ENCODE peak calls at places on chromosomes 12 and 14, in nine cellular contexts. V, Y, T, C, Q, J, I, W and A are unnamed samples.

GRCh38 chr12:4217091-4217490 is 56.5 kb upstream of the CCND2 start:
- DNase-seq in J (no peak), Y (no peak), I (no peak), W (no peak), T (no peak), Q (no peak), V (no peak), C (no peak), A (no peak)

GRCh38 chr14:77026930-77027537 is 1.5 kb downstream of the IRF2BPL start:
- DNase-seq in T (no peak), W (no peak), C (no peak), J (no peak), V (peak; percentile 53), I (peak; percentile 82), Q (peak; percentile 85), Y (peak; percentile 39), A (peak; percentile 46)

GRCh38 chr12:99444859-99445316 is 202.7 kb upstream of the GARIN6 start:
- DNase-seq in Y (no peak), C (no peak), T (no peak), I (no peak), W (no peak), J (peak; percentile 25), Q (no peak), V (no peak), A (no peak)

GRCh38 chr12:120639771-120640721 is at the start of gene CABP1:
- DNase-seq in V (peak; percentile 64), Y (no peak), C (peak; percentile 75), I (peak; percentile 78), T (peak; percentile 52), J (no peak), Q (peak; percentile 88), W (peak; percentile 59), A (peak; percentile 58)

GRCh38 chr12:42798811-42799438 is 209.4 kb upstream of the PRICKLE1 start:
- DNase-seq in T (no peak), Q (no peak), Y (no peak), C (no peak), W (no peak), I (no peak), V (no peak), J (no peak), A (no peak)

GRCh38 chr12:122297494-122297893 is 31.2 kb upstream of the VPS33A start:
- DNase-seq in C (no peak), Q (no peak), J (no peak), W (no peak), T (no peak), Y (no peak), I (no peak), V (no peak), A (no peak)

GRCh38 chr12:57896437-57897201 is 44.7 kb upstream of the ATP23 start:
- DNase-seq in T (peak; percentile 83), V (peak; percentile 81), Q (peak; percentile 70), W (peak; percentile 72), J (no peak), Y (peak; percentile 85), I (peak; percentile 70), C (peak; percentile 48), A (no peak)

GRCh38 chr14:70714055-70714550 is 72.4 kb downstream of the TTC9 start:
- DNase-seq in C (peak; percentile 47), T (peak; percentile 78), I (peak; percentile 75), J (no peak), V (peak; percentile 38), Y (no peak), Q (peak; percentile 66), W (peak; percentile 57), A (no peak)

GRCh38 chr14:68020493-68020892 is 200.9 kb downstream of the RAD51B start:
- DNase-seq in Q (no peak), V (no peak), I (no peak), W (no peak), Y (no peak), T (no peak), J (no peak), C (no peak), A (no peak)

GRCh38 chr14:41699506-41699905 is 92.8 kb downstream of the LRFN5 start:
- DNase-seq in I (no peak), C (no peak), V (no peak), W (no peak), Q (no peak), T (no peak), Y (no peak), J (no peak), A (no peak)

GRCh38 chr14:95313707-95314106 is 6.0 kb downstream of the CLMN start:
- DNase-seq in W (no peak), Q (no peak), Y (peak; percentile 84), T (peak; percentile 76), V (no peak), J (peak; percentile 50), I (no peak), C (no peak), A (no peak)

GRCh38 chr14:75281691-75282000 is 3.0 kb downstream of the FOS start:
- DNase-seq in Y (no peak), C (no peak), V (no peak), Q (no peak), J (no peak), I (no peak), T (no peak), W (no peak), A (no peak)

GRCh38 chr12:613996-614726 is 49.1 kb downstream of the NINJ2 start:
- DNase-seq in W (no peak), Q (peak; percentile 73), Y (no peak), V (no peak), J (no peak), T (peak; percentile 23), I (peak; percentile 69), C (no peak), A (no peak)

GRCh38 chr12:13044859-13045384 is 741 bp downstream of the FAM234B start:
- DNase-seq in W (no peak), I (peak; percentile 35), Q (no peak), Y (no peak), T (no peak), C (no peak), J (no peak), V (no peak), A (no peak)

GRCh38 chr12:7395950-7396349 is 48.0 kb downstream of the CD163L1 start:
- DNase-seq in J (peak; percentile 29), T (no peak), W (no peak), V (no peak), Q (no peak), Y (no peak), I (no peak), C (no peak), A (no peak)

GRCh38 chr12:102862486-102862885 is 54.6 kb downstream of the PAH start:
- DNase-seq in Y (no peak), V (no peak), I (no peak), Q (no peak), C (no peak), W (no peak), T (no peak), J (no peak), A (no peak)

GRCh38 chr12:60072911-60073310 is 477.1 kb downstream of the SLC16A7 start:
- DNase-seq in W (no peak), I (peak; percentile 22), V (no peak), J (peak; percentile 56), T (no peak), C (no peak), Y (no peak), Q (no peak), A (no peak)

GRCh38 chr14:101405171-101405883 is 156.0 kb upstream of the DIO3 start:
- DNase-seq in W (no peak), V (no peak), I (no peak), C (no peak), Y (peak; percentile 66), Q (no peak), J (peak; percentile 74), T (peak; percentile 18), A (no peak)

GRCh38 chr14:53491256-53491905 is 338.3 kb upstream of the DDHD1 start:
- DNase-seq in T (no peak), Y (no peak), I (no peak), C (no peak), Q (no peak), V (no peak), W (no peak), J (no peak), A (no peak)